ENCODE peak calls at places on chromosome 5, in five cellular contexts. R is HL-60, W is upper lobe of left lung, E is brain microvascular endothelial cell, P is neural progenitor cell. S is an unnamed sample.

GRCh38 chr5:142716963-142717362 is 31.1 kb upstream of the FGF1 start:
- DNase-seq in R (peak; percentile 22), W (peak; percentile 40), E (peak; percentile 68), P (peak; percentile 79), S (no peak)

GRCh38 chr5:58849995-58850667 is 267.3 kb downstream of the RAB3C start:
- DNase-seq in R (no peak), W (peak; percentile 28), E (peak; percentile 6), P (peak; percentile 93), S (no peak)

GRCh38 chr5:147796556-147797308 is 14.2 kb upstream of the JAKMIP2 start:
- DNase-seq in R (no peak), W (no peak), E (no peak), P (no peak), S (no peak)

GRCh38 chr5:56512314-56512996 is 279.3 kb upstream of the ANKRD55 start:
- DNase-seq in R (no peak), W (no peak), E (no peak), P (no peak), S (no peak)

GRCh38 chr5:102956599-102956998 is 163.3 kb downstream of the GIN1 start:
- DNase-seq in R (no peak), W (no peak), E (no peak), P (no peak), S (no peak)

GRCh38 chr5:19492861-19493260 is 495.1 kb downstream of the CDH18 start:
- DNase-seq in R (no peak), W (no peak), E (no peak), P (no peak), S (no peak)

GRCh38 chr5:10599828-10600227 is 36.0 kb downstream of the ANKRD33B start:
- DNase-seq in R (no peak), W (no peak), E (peak; percentile 50), P (no peak), S (no peak)

GRCh38 chr5:125926172-125926571 is 497.0 kb upstream of the GRAMD2B start:
- DNase-seq in R (no peak), W (no peak), E (no peak), P (no peak), S (no peak)

GRCh38 chr5:43066799-43067741 is 27.0 kb upstream of the ANXA2R start:
- DNase-seq in R (peak; percentile 50), W (peak; percentile 93), E (peak; percentile 84), P (peak; percentile 90), S (no peak)

GRCh38 chr5:157977957-157978505 is 119.1 kb upstream of the CLINT1 start:
- DNase-seq in R (no peak), W (no peak), E (no peak), P (no peak), S (no peak)

GRCh38 chr5:14386882-14387575 is 194.6 kb upstream of the OTULINL start:
- DNase-seq in R (no peak), W (no peak), E (no peak), P (no peak), S (no peak)

GRCh38 chr5:132102101-132102701 is 28.6 kb downstream of the CSF2 start:
- DNase-seq in R (no peak), W (no peak), E (no peak), P (no peak), S (no peak)

GRCh38 chr5:143056331-143056689 is 286.1 kb downstream of the ARHGAP26 start:
- DNase-seq in R (no peak), W (no peak), E (no peak), P (no peak), S (no peak)

GRCh38 chr5:50969207-50970145 is 303.0 kb downstream of the PARP8 start:
- DNase-seq in R (no peak), W (no peak), E (no peak), P (peak; percentile 62), S (no peak)

GRCh38 chr5:96297867-96298266 is 135.2 kb downstream of the PCSK1 start:
- DNase-seq in R (peak; percentile 91), W (peak; percentile 34), E (peak; percentile 88), P (no peak), S (peak; percentile 98)

GRCh38 chr5:54663876-54664275 is 146.3 kb downstream of the SNX18 start:
- DNase-seq in R (no peak), W (no peak), E (peak; percentile 95), P (no peak), S (peak; percentile 79)

GRCh38 chr5:72598461-72599433 is 91.5 kb upstream of the ZNF366 start:
- DNase-seq in R (peak; percentile 41), W (no peak), E (peak; percentile 88), P (no peak), S (no peak)
- TF ChIP-seq CTCF in R (no peak), W (no peak), E (no peak), P (no peak), S (no peak)

DNA sequence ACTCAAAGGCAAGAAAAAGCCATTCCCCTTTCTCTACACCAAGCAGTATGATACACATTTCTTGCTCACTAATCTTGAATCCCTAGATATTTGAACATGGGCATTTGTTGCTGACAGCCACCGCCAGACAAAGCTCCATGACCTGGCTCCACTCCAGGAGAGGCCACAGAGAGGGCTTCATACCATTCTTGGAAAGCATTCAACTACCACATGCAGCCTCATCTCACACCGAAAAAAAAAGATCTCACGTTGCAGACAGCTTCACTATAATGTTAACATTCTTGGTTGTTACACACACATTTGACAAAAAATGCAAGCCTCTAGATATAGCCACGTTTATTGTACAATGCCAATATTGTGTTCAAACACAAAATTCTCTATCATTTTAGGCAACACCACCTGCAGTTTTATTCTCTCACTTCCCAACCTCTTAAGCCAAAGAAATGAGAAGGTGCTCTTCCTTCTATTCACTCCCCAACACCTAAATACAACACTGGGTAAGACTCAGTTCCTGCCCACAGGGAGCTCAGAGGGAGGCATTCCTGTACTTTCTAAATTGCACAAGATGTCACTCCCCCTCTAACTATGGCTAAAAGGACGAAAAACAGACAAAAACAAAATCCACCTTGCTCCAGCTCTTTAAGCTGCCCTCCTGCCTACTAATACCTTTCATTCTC is 222.4 kb downstream of the TSSK1B start:
- DNase-seq in R (no peak), W (no peak), E (peak; percentile 67), P (no peak), S (no peak)
- TF ChIP-seq CTCF in R (no peak), W (no peak), E (no peak), P (no peak), S (no peak)

GRCh38 chr5:2015961-2016360 is 133.2 kb upstream of the IRX4 start:
- DNase-seq in R (no peak), W (no peak), E (no peak), P (no peak), S (no peak)
- TF ChIP-seq CTCF in R (no peak), W (no peak), E (no peak), P (no peak), S (no peak)

GRCh38 chr5:177291735-177292134 is 11.8 kb downstream of the RAB24 start:
- DNase-seq in R (no peak), W (no peak), E (no peak), P (no peak), S (no peak)
- TF ChIP-seq CTCF in R (no peak), W (no peak), E (no peak), P (no peak), S (no peak)

DNA sequence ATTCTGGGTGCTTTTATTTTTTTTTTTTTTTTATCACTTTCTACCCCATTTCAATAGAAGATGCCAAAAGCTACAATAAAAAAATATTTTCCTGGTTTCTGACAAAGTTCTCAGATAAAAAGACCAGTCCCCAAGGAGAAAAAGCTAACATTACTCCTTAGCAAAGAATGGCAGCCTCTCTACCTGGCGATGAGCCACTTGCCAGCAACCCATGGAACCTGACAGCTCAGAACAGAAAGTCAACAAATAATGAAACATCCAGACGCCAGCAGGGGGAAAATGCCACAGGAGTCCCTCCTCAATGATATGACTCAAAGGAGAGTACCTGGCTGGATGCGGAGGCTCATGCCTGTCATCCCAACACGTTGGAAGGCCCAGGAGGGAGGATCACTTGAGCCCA is 123.2 kb downstream of the MYO10 start:
- DNase-seq in R (no peak), W (no peak), E (peak; percentile 51), P (no peak), S (no peak)
- TF ChIP-seq CTCF in R (no peak), W (no peak), E (peak; percentile 37), P (no peak), S (no peak)

GRCh38 chr5:152269533-152269932 is 135.5 kb downstream of the NMUR2 start:
- DNase-seq in R (no peak), W (no peak), E (no peak), P (no peak), S (no peak)

GRCh38 chr5:152270117-152270516 is 135.0 kb downstream of the NMUR2 start:
- DNase-seq in R (no peak), W (no peak), E (no peak), P (no peak), S (no peak)

GRCh38 chr5:152274206-152274605 is 130.9 kb downstream of the NMUR2 start:
- DNase-seq in R (no peak), W (no peak), E (no peak), P (no peak), S (no peak)

GRCh38 chr5:152271420-152271819 is 133.7 kb downstream of the NMUR2 start:
- DNase-seq in R (no peak), W (no peak), E (peak; percentile 6), P (peak; percentile 59), S (no peak)
- TF ChIP-seq CTCF in R (no peak), W (no peak), E (no peak), P (peak; percentile 65), S (no peak)

GRCh38 chr5:151406322-151406947 is 41.0 kb upstream of the SLC36A1 start:
- DNase-seq in R (no peak), W (no peak), E (peak; percentile 18), P (peak; percentile 49), S (no peak)
- TF ChIP-seq CTCF in R (no peak), W (no peak), E (peak; percentile 69), P (peak; percentile 69), S (no peak)

GRCh38 chr5:151252762-151253603 is at the start of gene GM2A:
- DNase-seq in R (peak; percentile 99), W (peak; percentile 100), E (peak; percentile 99), P (peak; percentile 99), S (peak; percentile 91)
- TF ChIP-seq CTCF in R (no peak), W (no peak), E (no peak), P (no peak), S (no peak)